ENCODE peak calls at places on chromosomes 4 and X, in five cellular contexts. One of them, this sample, is unnamed.

GRCh38 chr4:124641715-124642380 is 70.7 kb downstream of the ANKRD50 start:
- DNase-seq in neuronal stem cell: no peak
- DNase-seq in H9: no peak
- DNase-seq in mesenchymal stem cell: peak; percentile 54
- DNase-seq in H1: no peak
- DNase-seq in this sample: peak; percentile 15

GRCh38 chr4:112637552-112637866 is 566 bp downstream of the LARP7 start:
- DNase-seq in neuronal stem cell: no peak
- DNase-seq in H9: no peak
- DNase-seq in mesenchymal stem cell: no peak
- DNase-seq in H1: no peak
- DNase-seq in this sample: no peak

GRCh38 chrX:154855256-154855655 is 20.8 kb upstream of the SMIM9 start:
- DNase-seq in neuronal stem cell: no peak
- DNase-seq in H9: no peak
- DNase-seq in mesenchymal stem cell: no peak
- DNase-seq in H1: no peak
- DNase-seq in this sample: no peak

GRCh38 chr4:17597517-17597916 is 16.9 kb upstream of the MED28 start:
- DNase-seq in neuronal stem cell: no peak
- DNase-seq in H9: no peak
- DNase-seq in mesenchymal stem cell: peak; percentile 15
- DNase-seq in H1: no peak
- DNase-seq in this sample: peak; percentile 66

GRCh38 chr4:7156273-7157139 is 35.8 kb upstream of the SORCS2 start:
- DNase-seq in neuronal stem cell: peak; percentile 33
- DNase-seq in H9: peak; percentile 79
- DNase-seq in mesenchymal stem cell: peak; percentile 9
- DNase-seq in H1: no peak
- DNase-seq in this sample: no peak

GRCh38 chr4:95869961-95870500 is 30.1 kb downstream of the PDHA2 start:
- DNase-seq in neuronal stem cell: no peak
- DNase-seq in H9: peak; percentile 27
- DNase-seq in mesenchymal stem cell: no peak
- DNase-seq in H1: no peak
- DNase-seq in this sample: no peak

GRCh38 chrX:39688576-39689373 is 409.0 kb downstream of the BCOR start:
- DNase-seq in neuronal stem cell: peak; percentile 71
- DNase-seq in H9: peak; percentile 75
- DNase-seq in mesenchymal stem cell: peak; percentile 50
- DNase-seq in H1: no peak
- DNase-seq in this sample: peak; percentile 48

GRCh38 chrX:74774988-74775387 is 150.3 kb downstream of the NEXMIF start:
- DNase-seq in neuronal stem cell: no peak
- DNase-seq in H9: no peak
- DNase-seq in mesenchymal stem cell: no peak
- DNase-seq in H1: no peak
- DNase-seq in this sample: no peak

GRCh38 chrX:68693481-68694410 is 46.3 kb downstream of the STARD8 start:
- DNase-seq in neuronal stem cell: peak; percentile 59
- DNase-seq in H9: peak; percentile 90
- DNase-seq in mesenchymal stem cell: peak; percentile 60
- DNase-seq in H1: no peak
- DNase-seq in this sample: peak; percentile 42

GRCh38 chr4:102438396-102438795 is 62.8 kb upstream of the NFKB1 start:
- DNase-seq in neuronal stem cell: no peak
- DNase-seq in H9: no peak
- DNase-seq in mesenchymal stem cell: peak; percentile 62
- DNase-seq in H1: no peak
- DNase-seq in this sample: no peak

DNA sequence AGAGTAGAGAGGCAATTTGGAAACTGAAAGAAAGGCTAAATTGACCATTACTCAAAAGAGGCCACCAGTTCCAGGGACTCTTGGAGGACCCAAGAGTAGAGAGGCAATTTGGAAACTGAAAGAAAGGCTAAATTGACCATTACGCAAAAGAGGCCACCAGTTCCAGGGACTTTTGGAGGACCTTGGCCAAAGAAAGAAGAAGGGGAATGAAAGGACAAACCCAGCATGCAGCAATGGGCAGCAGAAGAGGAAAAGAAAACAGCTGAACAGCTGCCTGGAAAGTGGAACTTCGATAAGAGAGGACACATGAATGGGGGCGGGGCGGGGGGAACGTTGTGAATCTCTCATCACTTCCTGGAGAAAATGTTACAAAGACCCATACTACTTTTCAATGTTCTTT is 80.8 kb downstream of the PALLD start:
- DNase-seq in neuronal stem cell: no peak
- DNase-seq in H9: no peak
- DNase-seq in mesenchymal stem cell: no peak
- DNase-seq in H1: no peak
- DNase-seq in this sample: no peak
- H2AFZ ChIP-seq in neuronal stem cell: no peak overlapping the region
- H2AFZ ChIP-seq in H9: no peak overlapping the region
- H2AFZ ChIP-seq in mesenchymal stem cell: no peak overlapping the region
- H2AFZ ChIP-seq in H1: no peak overlapping the region
- H2AFZ ChIP-seq in this sample: no peak overlapping the region

GRCh38 chr4:80568891-80569290 is 233.4 kb downstream of the CFAP299 start:
- DNase-seq in neuronal stem cell: peak; percentile 53
- DNase-seq in H9: no peak
- DNase-seq in mesenchymal stem cell: no peak
- DNase-seq in H1: no peak
- DNase-seq in this sample: no peak
- H3K18ac ChIP-seq in neuronal stem cell: no peak overlapping the region
- H3K18ac ChIP-seq in H9: no peak overlapping the region
- H3K18ac ChIP-seq in mesenchymal stem cell: no peak overlapping the region
- H3K18ac ChIP-seq in H1: no peak overlapping the region
- H3K18ac ChIP-seq in this sample: no peak overlapping the region

DNA sequence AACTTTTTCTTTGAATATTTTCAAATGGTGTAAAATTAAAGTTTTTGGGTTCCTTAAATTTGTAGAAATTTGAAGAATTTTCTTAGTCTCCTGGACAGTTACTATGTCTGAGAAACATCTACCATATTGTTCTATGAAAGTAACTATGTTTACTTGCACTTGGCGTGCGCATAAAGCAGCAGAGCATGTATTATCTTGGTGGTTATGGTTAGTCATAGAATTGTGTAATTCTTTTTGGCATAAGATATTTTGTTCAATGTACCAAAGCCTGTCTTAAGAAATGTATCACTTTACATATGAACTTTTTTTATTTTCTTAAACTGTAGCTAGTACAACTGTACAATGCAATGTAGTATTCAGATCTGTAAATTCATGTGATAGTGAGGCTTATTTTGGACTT is 49.2 kb downstream of the CDS1 start:
- DNase-seq in neuronal stem cell: no peak
- DNase-seq in H9: no peak
- DNase-seq in mesenchymal stem cell: peak; percentile 46
- DNase-seq in H1: no peak
- DNase-seq in this sample: no peak
- H2BK12ac ChIP-seq in neuronal stem cell: no peak overlapping the region
- H2BK12ac ChIP-seq in H9: no peak overlapping the region
- H2BK12ac ChIP-seq in mesenchymal stem cell: no peak overlapping the region
- H2BK12ac ChIP-seq in H1: no peak overlapping the region
- H2BK12ac ChIP-seq in this sample: no peak overlapping the region

GRCh38 chr4:88533937-88534750 is 10.6 kb upstream of the PYURF start:
- DNase-seq in neuronal stem cell: no peak
- DNase-seq in H9: no peak
- DNase-seq in mesenchymal stem cell: peak; percentile 82
- DNase-seq in H1: no peak
- DNase-seq in this sample: no peak

GRCh38 chr4:88535090-88535755 is 11.6 kb upstream of the PYURF start:
- DNase-seq in neuronal stem cell: no peak
- DNase-seq in H9: no peak
- DNase-seq in mesenchymal stem cell: no peak
- DNase-seq in H1: no peak
- DNase-seq in this sample: no peak

GRCh38 chr4:88533088-88533790 is 9.7 kb upstream of the PYURF start:
- DNase-seq in neuronal stem cell: no peak
- DNase-seq in H9: peak; percentile 46
- DNase-seq in mesenchymal stem cell: peak; percentile 49
- DNase-seq in H1: no peak
- DNase-seq in this sample: no peak

GRCh38 chr4:88528861-88529260 is 5.3 kb upstream of the PYURF start:
- DNase-seq in neuronal stem cell: no peak
- DNase-seq in H9: no peak
- DNase-seq in mesenchymal stem cell: no peak
- DNase-seq in H1: no peak
- DNase-seq in this sample: no peak

DNA sequence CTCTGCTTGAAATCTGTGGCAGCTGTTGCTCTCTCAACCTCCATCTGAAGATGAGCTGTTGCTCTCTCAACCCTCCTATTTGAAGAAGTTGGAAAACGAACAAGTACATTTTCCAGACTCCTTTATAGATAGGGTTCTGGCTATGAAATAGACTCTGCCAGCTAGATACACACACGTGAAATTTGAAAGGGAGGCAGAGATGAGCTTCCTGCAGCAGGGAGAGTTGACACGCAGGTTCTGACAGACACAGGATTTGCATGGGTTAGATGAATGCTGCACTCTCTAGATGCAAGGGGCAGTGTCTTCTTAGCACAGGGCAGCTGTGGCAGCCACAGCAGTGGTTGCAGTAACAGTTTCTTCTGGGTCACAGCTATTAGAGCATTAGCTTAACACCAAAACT is 8.0 kb upstream of the PYURF start:
- DNase-seq in neuronal stem cell: no peak
- DNase-seq in H9: no peak
- DNase-seq in mesenchymal stem cell: no peak
- DNase-seq in H1: no peak
- DNase-seq in this sample: no peak
- H2AFZ ChIP-seq in neuronal stem cell: peak overlapping the region; percentile 65
- H2AFZ ChIP-seq in H9: no peak overlapping the region
- H2AFZ ChIP-seq in mesenchymal stem cell: no peak overlapping the region
- H2AFZ ChIP-seq in H1: peak overlapping the region; percentile 88
- H2AFZ ChIP-seq in this sample: no peak overlapping the region

GRCh38 chr4:88939697-88940096 is 117.3 kb downstream of the FAM13A start:
- DNase-seq in neuronal stem cell: no peak
- DNase-seq in H9: no peak
- DNase-seq in mesenchymal stem cell: no peak
- DNase-seq in H1: no peak
- DNase-seq in this sample: no peak
- H3K18ac ChIP-seq in neuronal stem cell: no peak overlapping the region
- H3K18ac ChIP-seq in H9: no peak overlapping the region
- H3K18ac ChIP-seq in mesenchymal stem cell: no peak overlapping the region
- H3K18ac ChIP-seq in H1: no peak overlapping the region
- H3K18ac ChIP-seq in this sample: no peak overlapping the region